ENCODE peak calls at places on chromosome 9, in five cellular contexts. F, P, G, O and H are unnamed samples.

GRCh38 chr9:94874316-94874715 is 147.8 kb downstream of the AOPEP start:
- DNase-seq in F (no peak), P (peak), G (no peak), O (no peak), H (peak)

GRCh38 chr9:124300312-124300711 is 42.6 kb downstream of the NEK6 start:
- DNase-seq in F (no peak), P (no peak), G (no peak), O (no peak), H (no peak)

GRCh38 chr9:136939996-136940525 is 4.5 kb downstream of the FBXW5 start:
- DNase-seq in F (no peak), P (no peak), G (no peak), O (no peak), H (no peak)

GRCh38 chr9:120716483-120716882 is 2.2 kb upstream of the MEGF9 start:
- DNase-seq in F (no peak), P (no peak), G (no peak), O (no peak), H (no peak)

GRCh38 chr9:126974604-126975003 is 60.0 kb downstream of the RALGPS1 start:
- DNase-seq in F (no peak), P (peak), G (no peak), O (no peak), H (no peak)

GRCh38 chr9:29637448-29638196 is 2064.3 kb upstream of the C9orf72 start:
- DNase-seq in F (no peak), P (no peak), G (no peak), O (no peak), H (no peak)

GRCh38 chr9:127360829-127361228 is 36.1 kb upstream of the SLC2A8 start:
- DNase-seq in F (peak), P (no peak), G (peak), O (peak), H (peak)

GRCh38 chr9:129898205-129898604 is 62.9 kb downstream of the USP20 start:
- DNase-seq in F (peak), P (no peak), G (no peak), O (no peak), H (no peak)

DNA sequence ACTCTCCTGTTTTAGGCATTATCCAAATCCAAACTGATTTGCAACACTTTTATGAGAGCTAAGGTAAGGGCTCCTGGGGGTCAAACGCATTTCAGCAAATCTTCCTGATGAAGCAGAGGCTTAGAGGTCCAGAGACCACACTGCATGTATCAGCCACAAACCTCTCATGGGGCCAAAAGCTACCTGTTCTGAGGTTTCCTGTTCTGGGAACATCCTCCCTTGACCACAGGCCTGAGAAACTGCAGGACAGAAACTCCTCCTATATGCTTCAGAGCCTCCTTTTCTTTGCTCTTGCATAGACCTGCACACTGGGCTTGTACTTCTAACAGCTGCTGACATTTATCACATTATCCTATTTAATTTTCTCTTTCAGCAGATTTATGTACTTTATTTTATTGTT is 92.6 kb downstream of the OR2K2 start:
- DNase-seq in F (no peak), P (no peak), G (no peak), O (no peak), H (no peak)
- TF ChIP-seq USF2 in F (no peak), P (no peak), G (no peak), O (no peak), H (no peak)

DNA sequence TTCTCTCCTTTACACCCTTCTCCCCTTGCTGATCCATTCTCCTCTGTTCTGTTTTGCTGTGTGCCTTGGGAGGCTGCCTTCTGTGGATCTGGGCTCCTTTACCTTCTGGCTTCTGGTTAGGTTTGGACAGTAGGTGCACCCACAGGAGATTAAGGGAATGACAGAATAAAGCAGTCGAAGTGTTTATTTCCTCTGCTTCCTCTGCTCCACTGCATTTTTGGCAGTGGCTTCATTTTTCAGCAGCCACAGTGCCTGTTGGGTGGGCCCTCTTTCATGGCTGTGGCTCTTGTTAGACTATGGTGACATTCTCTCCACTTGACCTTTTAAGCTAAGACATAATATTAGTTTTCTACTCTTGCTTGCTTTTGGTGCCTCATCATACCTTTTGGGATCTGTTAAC is 144.1 kb downstream of the CCDC171 start:
- DNase-seq in F (no peak), P (no peak), G (no peak), O (no peak), H (peak)
- TF ChIP-seq MAFK in F (no peak), P (no peak), G (no peak), O (no peak), H (no peak)

GRCh38 chr9:110240198-110240597 is 16.1 kb downstream of the TXN start:
- DNase-seq in F (no peak), P (no peak), G (no peak), O (no peak), H (no peak)
- TF ChIP-seq USF2 in F (no peak), P (no peak), G (no peak), O (no peak), H (no peak)

DNA sequence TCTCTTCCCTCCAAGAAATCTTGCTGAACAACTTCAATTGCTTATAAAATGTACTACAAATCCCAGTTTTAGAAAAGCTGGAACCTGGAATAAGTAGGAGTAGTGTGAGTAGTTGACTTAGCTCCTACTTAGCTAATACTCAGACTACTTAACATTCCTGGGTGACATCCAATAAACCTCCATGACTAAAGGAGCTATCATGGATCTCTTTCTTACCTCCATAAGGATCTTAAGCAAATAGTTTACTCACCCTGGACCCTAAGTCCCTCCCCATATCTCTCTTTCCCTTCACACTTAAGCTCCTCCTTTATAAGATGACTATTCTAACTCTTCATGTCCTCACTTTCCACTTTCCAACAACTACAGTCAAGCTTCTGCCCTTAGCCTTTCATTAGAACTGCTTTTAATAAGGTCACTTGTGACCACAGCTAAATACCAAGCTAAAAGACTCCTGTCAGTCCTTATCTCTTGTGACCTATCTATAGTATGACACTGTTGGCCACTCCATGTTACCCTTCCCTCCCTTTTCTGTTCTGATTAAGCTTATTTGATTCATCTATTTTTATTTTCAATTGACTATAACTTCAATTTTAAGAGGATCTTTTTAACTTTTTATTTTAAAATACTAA is 194.9 kb downstream of the RFX3 start:
- DNase-seq in F (peak), P (no peak), G (no peak), O (no peak), H (peak)
- TF ChIP-seq MAFK in F (no peak), P (no peak), G (no peak), O (no peak), H (no peak)

GRCh38 chr9:125910286-125910685 is 163.1 kb downstream of the PBX3 start:
- DNase-seq in F (no peak), P (no peak), G (no peak), O (no peak), H (no peak)

GRCh38 chr9:125912261-125912660 is 165.1 kb downstream of the PBX3 start:
- DNase-seq in F (no peak), P (no peak), G (no peak), O (no peak), H (no peak)

GRCh38 chr9:125912667-125913066 is 165.5 kb downstream of the PBX3 start:
- DNase-seq in F (no peak), P (no peak), G (no peak), O (no peak), H (no peak)

GRCh38 chr9:125913551-125913950 is 166.4 kb downstream of the PBX3 start:
- DNase-seq in F (no peak), P (no peak), G (no peak), O (no peak), H (no peak)

DNA sequence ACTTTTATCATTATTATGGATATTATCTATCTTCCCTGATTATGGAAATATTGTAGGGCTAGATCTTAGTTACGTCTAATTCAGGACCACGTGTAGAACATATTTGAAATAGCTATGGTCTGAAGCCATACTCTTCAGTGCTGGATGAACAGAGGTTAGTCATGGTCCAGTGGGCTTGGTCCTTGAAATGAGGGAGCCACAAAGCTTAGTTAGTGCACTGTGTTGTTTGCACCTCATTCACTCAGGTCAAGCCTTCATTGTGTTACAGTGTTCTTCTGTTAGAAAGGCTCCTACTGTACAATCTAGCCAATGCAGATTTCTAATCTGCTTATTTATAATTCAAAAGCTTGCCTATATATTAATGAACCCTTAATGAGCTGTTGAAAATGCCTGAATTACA is 164.7 kb downstream of the PBX3 start:
- DNase-seq in F (no peak), P (no peak), G (no peak), O (no peak), H (peak)
- TF ChIP-seq USF2 in F (no peak), P (no peak), G (no peak), O (no peak), H (no peak)